ENCODE peak calls at places on chromosomes 12 and 14, in seven cellular contexts. I is epithelial cell of prostate; B is heart right ventricle; P is small intestine; X is stimulated activated CD8-positive, alpha-beta memory T cell treated with anti-CD3 and anti-CD28 coated beads, Interleukin-2, amount 100 ng/mL, for 1 hour; M is activated CD8-positive, alpha-beta memory T cell treated with anti-CD3 and anti-CD28 coated beads for 4 hours; C is HFFc6. N is an unnamed sample.

GRCh38 chr14:50001146-50001998 is 108.5 kb downstream of the ARF6 start:
- DNase-seq in I (peak; percentile 91), B (no peak), P (peak; percentile 97), X (peak; percentile 51), M (peak; percentile 28), C (peak; percentile 84), N (peak; percentile 80)

GRCh38 chr14:80164991-80165390 is 46.3 kb downstream of the DIO2 start:
- DNase-seq in I (peak; percentile 45), B (no peak), P (no peak), X (no peak), M (no peak), C (peak; percentile 14), N (peak; percentile 19)

GRCh38 chr14:104431929-104432541 is 147.5 kb upstream of the C14orf180 start:
- DNase-seq in I (no peak), B (no peak), P (no peak), X (no peak), M (no peak), C (no peak), N (no peak)

GRCh38 chr12:110224379-110225304 is 56.4 kb upstream of the ATP2A2 start:
- DNase-seq in I (no peak), B (no peak), P (peak; percentile 33), X (no peak), M (no peak), C (peak; percentile 85), N (peak; percentile 81)

GRCh38 chr12:51087818-51088217 is 4.4 kb upstream of the CSRNP2 start:
- DNase-seq in I (no peak), B (no peak), P (no peak), X (no peak), M (no peak), C (no peak), N (no peak)

GRCh38 chr12:1662761-1663439 is 28.0 kb upstream of the ADIPOR2 start:
- DNase-seq in I (no peak), B (peak; percentile 40), P (peak; percentile 90), X (no peak), M (no peak), C (no peak), N (peak; percentile 22)

GRCh38 chr14:61456720-61457119 is 135.3 kb downstream of the PRKCH start:
- DNase-seq in I (no peak), B (peak; percentile 58), P (peak; percentile 78), X (peak; percentile 76), M (peak; percentile 64), C (peak; percentile 48), N (peak; percentile 86)

GRCh38 chr14:102396531-102396930 is 33.8 kb downstream of the TECPR2 start:
- DNase-seq in I (no peak), B (no peak), P (no peak), X (no peak), M (no peak), C (no peak), N (no peak)

GRCh38 chr12:94207467-94208432 is 59.4 kb downstream of the PLXNC1 start:
- DNase-seq in I (no peak), B (no peak), P (peak; percentile 18), X (no peak), M (no peak), C (no peak), N (no peak)

GRCh38 chr12:115763982-115764621 is 513.4 kb downstream of the MED13L start:
- DNase-seq in I (peak; percentile 88), B (no peak), P (no peak), X (no peak), M (no peak), C (no peak), N (no peak)

GRCh38 chr12:66241061-66242043 is 52.3 kb downstream of the IRAK3 start:
- DNase-seq in I (no peak), B (no peak), P (no peak), X (no peak), M (no peak), C (peak; percentile 52), N (peak; percentile 87)

GRCh38 chr14:105088812-105089745 is 23.8 kb upstream of the GPR132 start:
- DNase-seq in I (no peak), B (no peak), P (no peak), X (no peak), M (no peak), C (no peak), N (no peak)

GRCh38 chr14:73865536-73866113 is 14.0 kb downstream of the PTGR2 start:
- DNase-seq in I (no peak), B (no peak), P (peak; percentile 69), X (no peak), M (no peak), C (no peak), N (no peak)

GRCh38 chr12:12788675-12789368 is 3.4 kb downstream of the APOLD1 start:
- DNase-seq in I (peak; percentile 59), B (no peak), P (peak; percentile 92), X (peak; percentile 38), M (peak; percentile 13), C (peak; percentile 59), N (peak; percentile 68)

GRCh38 chr14:25389948-25390347 is 340.0 kb upstream of the STXBP6 start:
- DNase-seq in I (no peak), B (no peak), P (no peak), X (no peak), M (no peak), C (no peak), N (no peak)

GRCh38 chr12:87967871-87968270 is 61.3 kb downstream of the C12orf50 start:
- DNase-seq in I (no peak), B (no peak), P (no peak), X (no peak), M (no peak), C (no peak), N (no peak)

GRCh38 chr14:47833006-47833405 is 157.6 kb upstream of the MDGA2 start:
- DNase-seq in I (no peak), B (no peak), P (no peak), X (no peak), M (no peak), C (no peak), N (no peak)

GRCh38 chr12:13102481-13103195 is 829 bp downstream of the GSG1 start:
- DNase-seq in I (no peak), B (no peak), P (no peak), X (no peak), M (no peak), C (peak; percentile 39), N (no peak)

GRCh38 chr12:56258820-56259183 is 618 bp upstream of the ANKRD52 start:
- DNase-seq in I (no peak), B (no peak), P (no peak), X (no peak), M (no peak), C (no peak), N (no peak)

GRCh38 chr12:60265741-60266140 is 669.9 kb downstream of the SLC16A7 start:
- DNase-seq in I (no peak), B (no peak), P (no peak), X (no peak), M (no peak), C (no peak), N (no peak)

GRCh38 chr12:106747973-106748436 is 26.5 kb upstream of the RIC8B start:
- DNase-seq in I (no peak), B (no peak), P (no peak), X (no peak), M (no peak), C (no peak), N (no peak)

GRCh38 chr14:90781876-90782275 is 34.4 kb downstream of the TTC7B start:
- DNase-seq in I (no peak), B (no peak), P (no peak), X (no peak), M (no peak), C (no peak), N (no peak)

GRCh38 chr12:90899456-90900182 is 55.4 kb downstream of the CCER1 start:
- DNase-seq in I (no peak), B (no peak), P (no peak), X (no peak), M (no peak), C (peak; percentile 39), N (peak; percentile 4)

GRCh38 chr12:6061661-6062060 is 62.8 kb downstream of the VWF start:
- DNase-seq in I (no peak), B (no peak), P (no peak), X (no peak), M (no peak), C (peak; percentile 25), N (peak; percentile 73)